ENCODE peak calls at places on chromosome 10, in ten cellular contexts. R is choroid plexus epithelial cell, W is breast epithelium, O is heart right ventricle, S is upper lobe of left lung, X is astrocyte, M is stomach, V is cardiac fibroblast, G is coronary artery, F is HFF-Myc. C is an unnamed sample.
A peak's percentile ranks its signal among the peaks of the same experiment; 100 is the strongest.

GRCh38 chr10:92102601-92103213 is 179.1 kb downstream of the BTAF1 start:
- DNase-seq in W (no peak), O (no peak), S (no peak), X (no peak), G (no peak), R (no peak), V (no peak), F (no peak), M (no peak), C (no peak)

GRCh38 chr10:16470747-16471146 is 33.9 kb downstream of the PTER start:
- DNase-seq in W (no peak), O (no peak), R (no peak), S (no peak), F (no peak), V (no peak), M (no peak), G (no peak), X (no peak), C (no peak)

GRCh38 chr10:49831352-49832040 is 69.4 kb upstream of the OGDHL start:
- DNase-seq in M (no peak), V (peak; percentile 23), O (no peak), W (no peak), G (no peak), X (peak; percentile 70), S (no peak), F (no peak), R (peak; percentile 23), C (peak; percentile 79)

GRCh38 chr10:30804478-30805055 is 175.0 kb upstream of the LYZL2 start:
- DNase-seq in M (no peak), X (peak; percentile 54), S (no peak), O (no peak), W (no peak), V (peak; percentile 86), G (peak; percentile 81), R (no peak), F (peak; percentile 86), C (no peak)

GRCh38 chr10:52525761-52526160 is 211.7 kb downstream of the DKK1 start:
- DNase-seq in S (no peak), V (peak; percentile 47), X (peak; percentile 70), F (no peak), O (no peak), R (peak; percentile 70), G (no peak), W (no peak), M (no peak), C (no peak)

GRCh38 chr10:29703276-29703675 is 68.5 kb upstream of the SVIL start:
- DNase-seq in G (no peak), O (no peak), S (peak; percentile 61), R (no peak), W (no peak), X (no peak), M (no peak), V (no peak), F (no peak), C (no peak)

GRCh38 chr10:124152139-124152780 is 58.9 kb upstream of the CHST15 start:
- DNase-seq in R (peak; percentile 68), W (no peak), S (peak; percentile 71), X (peak; percentile 82), M (peak; percentile 55), G (peak; percentile 85), O (peak; percentile 41), V (peak; percentile 88), F (peak; percentile 37), C (peak; percentile 30)

GRCh38 chr10:17747883-17748550 is 4.0 kb upstream of the TMEM236 start:
- DNase-seq in R (peak; percentile 59), O (no peak), S (no peak), G (no peak), M (peak; percentile 39), W (no peak), V (peak; percentile 73), X (no peak), F (no peak), C (peak; percentile 69)

GRCh38 chr10:43140414-43140813 is 2.2 kb downstream of the CSGALNACT2 start:
- DNase-seq in F (no peak), X (peak; percentile 89), W (no peak), O (no peak), V (peak; percentile 72), M (no peak), G (no peak), S (no peak), R (peak; percentile 95), C (peak; percentile 64)

GRCh38 chr10:61708841-61709240 is 46.1 kb downstream of the CABCOCO1 start:
- DNase-seq in R (peak; percentile 43), M (no peak), V (peak; percentile 27), G (no peak), F (no peak), X (no peak), W (no peak), S (no peak), O (no peak), C (no peak)

GRCh38 chr10:49272251-49273081 is 26.5 kb upstream of the C10orf71 start:
- DNase-seq in X (no peak), O (peak; percentile 81), R (peak; percentile 13), M (no peak), S (peak; percentile 50), F (no peak), G (no peak), V (peak; percentile 11), W (no peak), C (no peak)

GRCh38 chr10:86673216-86673826 is 5.0 kb downstream of the LDB3 start:
- DNase-seq in R (no peak), O (no peak), W (no peak), G (no peak), S (no peak), V (no peak), M (no peak), F (no peak), X (no peak), C (no peak)

GRCh38 chr10:77524300-77524711 is 113.3 kb downstream of the KCNMA1 start:
- DNase-seq in R (peak; percentile 90), S (no peak), M (no peak), G (no peak), O (no peak), F (no peak), V (peak; percentile 77), X (peak; percentile 91), W (no peak), C (no peak)

GRCh38 chr10:124007773-124008145 is 85.6 kb downstream of the CHST15 start:
- DNase-seq in G (no peak), R (no peak), O (no peak), V (no peak), F (no peak), M (no peak), X (no peak), W (no peak), S (no peak), C (no peak)

GRCh38 chr10:121290674-121291073 is 307.6 kb downstream of the FGFR2 start:
- DNase-seq in O (no peak), M (no peak), V (no peak), G (no peak), F (no peak), X (no peak), S (no peak), W (no peak), R (no peak), C (no peak)
- TF ChIP-seq CTCF in O (no peak), M (no peak), V (no peak), G (no peak), F (no peak), X (no peak), S (no peak), W (no peak), R (no peak), C (no peak)

GRCh38 chr10:11658801-11659368 is 47.4 kb upstream of the USP6NL start:
- DNase-seq in S (no peak), R (no peak), M (no peak), F (no peak), G (no peak), O (no peak), V (no peak), X (no peak), W (no peak), C (no peak)
- H3K4me3 ChIP-seq in S (no peak overlapping the region), R (no peak overlapping the region), M (no peak overlapping the region), F (no peak overlapping the region), G (no peak overlapping the region), O (no peak overlapping the region), V (no peak overlapping the region), X (no peak overlapping the region), W (no peak overlapping the region), C (no peak overlapping the region)

DNA sequence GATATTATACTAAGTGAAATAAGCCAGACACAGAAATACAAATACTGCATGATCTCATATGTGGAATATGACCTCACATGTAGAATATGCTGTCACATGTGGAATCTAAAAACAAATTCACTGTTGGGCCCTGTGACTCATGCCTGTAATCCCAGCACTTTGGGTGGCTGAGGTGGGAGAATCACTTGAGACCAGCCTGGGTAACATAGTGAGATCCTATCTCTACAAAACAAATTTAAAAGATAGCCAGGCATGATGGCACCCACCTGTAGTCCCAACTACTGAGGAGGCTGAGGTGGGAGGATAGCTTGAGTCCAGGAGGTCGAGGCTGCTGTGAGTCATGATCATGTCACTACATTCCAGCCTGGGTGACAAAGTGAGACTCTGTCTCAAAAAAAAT is 160.3 kb downstream of the PTEN start:
- DNase-seq in S (no peak), W (no peak), X (no peak), M (no peak), R (no peak), V (no peak), O (no peak), F (no peak), G (no peak), C (no peak)
- TF ChIP-seq CTCF in S (no peak), W (no peak), X (no peak), M (no peak), R (no peak), V (no peak), O (no peak), F (no peak), G (no peak), C (no peak)

GRCh38 chr10:44388641-44389040 is 3.7 kb upstream of the CXCL12 start:
- DNase-seq in F (no peak), R (no peak), G (no peak), M (no peak), O (no peak), W (no peak), S (no peak), V (no peak), X (no peak), C (no peak)

GRCh38 chr10:44389150-44389549 is 4.3 kb upstream of the CXCL12 start:
- DNase-seq in W (no peak), F (no peak), R (no peak), M (no peak), X (no peak), S (no peak), V (no peak), G (peak; percentile 77), O (peak; percentile 72), C (no peak)

GRCh38 chr10:44386546-44387052 is 1.7 kb upstream of the CXCL12 start:
- DNase-seq in R (peak; percentile 73), S (peak; percentile 95), F (no peak), V (peak; percentile 84), X (no peak), M (peak; percentile 60), G (peak; percentile 73), W (no peak), O (peak; percentile 51), C (no peak)

GRCh38 chr10:44389556-44389955 is 4.7 kb upstream of the CXCL12 start:
- DNase-seq in V (no peak), F (no peak), G (no peak), R (no peak), S (no peak), W (no peak), X (no peak), M (no peak), O (no peak), C (no peak)

DNA sequence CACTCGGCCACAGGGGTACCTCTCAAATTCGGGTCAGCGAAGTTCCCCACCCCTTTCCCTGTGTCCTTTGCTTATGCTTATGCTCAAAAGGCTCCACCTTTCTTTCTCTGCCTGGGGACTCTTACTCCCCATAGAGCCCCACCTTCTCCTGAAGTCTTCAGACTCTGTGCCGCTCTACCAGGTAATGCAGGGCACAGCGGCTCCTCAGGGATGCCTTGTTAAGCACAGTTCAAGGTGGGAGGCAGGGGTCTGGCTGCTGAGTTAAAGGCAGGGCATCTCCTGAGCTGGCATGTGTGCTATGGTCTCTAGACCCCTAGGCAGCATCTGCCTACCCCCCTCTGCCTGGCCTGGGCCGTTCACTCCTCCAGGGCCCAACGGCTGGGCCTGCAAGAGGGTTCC is 3.0 kb upstream of the CXCL12 start:
- DNase-seq in W (no peak), M (peak; percentile 15), V (no peak), R (no peak), S (no peak), O (no peak), G (peak; percentile 59), X (no peak), F (no peak), C (no peak)
- H3K4me3 ChIP-seq in W (no peak overlapping the region), M (no peak overlapping the region), V (no peak overlapping the region), R (no peak overlapping the region), S (no peak overlapping the region), O (no peak overlapping the region), G (no peak overlapping the region), X (no peak overlapping the region), F (no peak overlapping the region), C (no peak overlapping the region)

C was measured in epithelial cell of proximal tubule.